ENCODE peak calls at places on chromosome 9, in five cellular contexts. S is NCI-H1048, T is SHP77 treated with DMSO at 0.1 percent for 48 hours, K is SK-N-SH, B is hepatic stellate cell. N is an unnamed sample.

GRCh38 chr9:82206946-82207345 is 218.4 kb downstream of the SPATA31D1 start:
- DNase-seq in B (no peak), T (no peak), S (no peak), K (no peak), N (no peak)

GRCh38 chr9:137482094-137482781 is 23.1 kb upstream of the NSMF start:
- DNase-seq in T (peak), K (no peak), B (peak), S (no peak), N (no peak)

GRCh38 chr9:129981180-129981907 is 61.6 kb downstream of the FNBP1 start:
- DNase-seq in T (no peak), K (no peak), B (no peak), S (no peak), N (no peak)

GRCh38 chr9:125564641-125565040 is 142.4 kb downstream of the MAPKAP1 start:
- DNase-seq in S (no peak), B (no peak), K (no peak), T (no peak), N (no peak)

GRCh38 chr9:131799177-131799823 is 59.4 kb upstream of the RAPGEF1 start:
- DNase-seq in S (no peak), B (peak), K (no peak), T (no peak), N (no peak)

GRCh38 chr9:33416996-33417395 is 14.6 kb upstream of the AQP7 start:
- DNase-seq in B (no peak), T (no peak), S (no peak), K (no peak), N (no peak)

GRCh38 chr9:130688070-130688469 is 5.5 kb upstream of the EXOSC2 start:
- DNase-seq in K (no peak), S (no peak), B (no peak), T (no peak), N (no peak)

GRCh38 chr9:115957571-115957970 is 196.0 kb upstream of the PAPPA start:
- DNase-seq in B (no peak), K (no peak), S (no peak), T (no peak), N (no peak)

GRCh38 chr9:115594551-115594950 is 476.6 kb upstream of the TNC start:
- DNase-seq in B (no peak), K (no peak), S (no peak), T (no peak), N (no peak)

GRCh38 chr9:131046581-131047202 is 37.7 kb downstream of the LAMC3 start:
- DNase-seq in T (peak), S (no peak), B (peak), K (peak), N (peak)

GRCh38 chr9:130866474-130866965 is 30.1 kb downstream of the QRFP start:
- DNase-seq in T (peak), K (peak), B (peak), S (peak), N (peak)

GRCh38 chr9:113568481-113569321 is 105.2 kb downstream of the RGS3 start:
- DNase-seq in T (peak), K (peak), B (no peak), S (no peak), N (no peak)